ENCODE peak calls at places on chromosomes 13 and 19, in six cellular contexts. One of them, this sample, is unnamed.

GRCh38 chr13:53342623-53343022 is 314.0 kb downstream of the OLFM4 start:
- DNase-seq in H1: no peak
- DNase-seq in trophoblast cell: no peak
- DNase-seq in IMR-90: no peak
- DNase-seq in neuronal stem cell: no peak
- DNase-seq in mesenchymal stem cell: no peak
- DNase-seq in this sample: peak

GRCh38 chr13:37640499-37640898 is 41.9 kb upstream of the POSTN start:
- DNase-seq in IMR-90: peak
- DNase-seq in H1: no peak
- DNase-seq in mesenchymal stem cell: peak
- DNase-seq in neuronal stem cell: no peak
- DNase-seq in trophoblast cell: no peak
- DNase-seq in this sample: no peak

GRCh38 chr13:60441761-60442160 is 44.7 kb downstream of the TDRD3 start:
- DNase-seq in trophoblast cell: no peak
- DNase-seq in mesenchymal stem cell: no peak
- DNase-seq in IMR-90: no peak
- DNase-seq in neuronal stem cell: no peak
- DNase-seq in H1: no peak
- DNase-seq in this sample: no peak

GRCh38 chr19:10104665-10105221 is 1.4 kb upstream of the PPAN start:
- DNase-seq in mesenchymal stem cell: no peak
- DNase-seq in trophoblast cell: no peak
- DNase-seq in neuronal stem cell: no peak
- DNase-seq in H1: no peak
- DNase-seq in IMR-90: no peak
- DNase-seq in this sample: no peak

GRCh38 chr19:48741222-48741999 is 1.0 kb upstream of the RASIP1 start:
- DNase-seq in trophoblast cell: no peak
- DNase-seq in H1: no peak
- DNase-seq in IMR-90: no peak
- DNase-seq in mesenchymal stem cell: no peak
- DNase-seq in neuronal stem cell: no peak
- DNase-seq in this sample: peak

GRCh38 chr13:31767175-31767900 is 28.0 kb downstream of the RXFP2 start:
- DNase-seq in H1: no peak
- DNase-seq in mesenchymal stem cell: peak
- DNase-seq in trophoblast cell: peak
- DNase-seq in IMR-90: peak
- DNase-seq in neuronal stem cell: no peak
- DNase-seq in this sample: no peak

GRCh38 chr19:13864513-13865242 is 12.3 kb upstream of the NANOS3 start:
- DNase-seq in trophoblast cell: no peak
- DNase-seq in neuronal stem cell: no peak
- DNase-seq in H1: no peak
- DNase-seq in mesenchymal stem cell: no peak
- DNase-seq in IMR-90: no peak
- DNase-seq in this sample: no peak

GRCh38 chr13:33164331-33164730 is 121.2 kb downstream of the STARD13 start:
- DNase-seq in neuronal stem cell: no peak
- DNase-seq in mesenchymal stem cell: peak
- DNase-seq in IMR-90: no peak
- DNase-seq in H1: no peak
- DNase-seq in trophoblast cell: no peak
- DNase-seq in this sample: no peak

GRCh38 chr13:100596516-100596915 is 7.9 kb upstream of the GGACT start:
- DNase-seq in neuronal stem cell: no peak
- DNase-seq in mesenchymal stem cell: no peak
- DNase-seq in trophoblast cell: no peak
- DNase-seq in IMR-90: no peak
- DNase-seq in H1: no peak
- DNase-seq in this sample: no peak

GRCh38 chr13:29918845-29919244 is 68.4 kb upstream of the UBL3 start:
- DNase-seq in trophoblast cell: peak
- DNase-seq in mesenchymal stem cell: no peak
- DNase-seq in IMR-90: peak
- DNase-seq in neuronal stem cell: no peak
- DNase-seq in H1: no peak
- DNase-seq in this sample: no peak

GRCh38 chr19:29666634-29667389 is 1.6 kb downstream of the PLEKHF1 start:
- DNase-seq in mesenchymal stem cell: peak
- DNase-seq in H1: no peak
- DNase-seq in trophoblast cell: no peak
- DNase-seq in IMR-90: peak
- DNase-seq in neuronal stem cell: peak
- DNase-seq in this sample: peak

GRCh38 chr19:39469036-39469435 is 11.6 kb upstream of the TIMM50 start:
- DNase-seq in H1: no peak
- DNase-seq in neuronal stem cell: no peak
- DNase-seq in trophoblast cell: no peak
- DNase-seq in mesenchymal stem cell: no peak
- DNase-seq in IMR-90: no peak
- DNase-seq in this sample: no peak

GRCh38 chr13:28488376-28489005 is 6.4 kb downstream of the FLT1 start:
- DNase-seq in IMR-90: no peak
- DNase-seq in mesenchymal stem cell: no peak
- DNase-seq in trophoblast cell: no peak
- DNase-seq in H1: no peak
- DNase-seq in neuronal stem cell: no peak
- DNase-seq in this sample: no peak

GRCh38 chr13:37288057-37288720 is 182.7 kb upstream of the CSNK1A1L start:
- DNase-seq in mesenchymal stem cell: no peak
- DNase-seq in IMR-90: no peak
- DNase-seq in H1: no peak
- DNase-seq in neuronal stem cell: no peak
- DNase-seq in trophoblast cell: no peak
- DNase-seq in this sample: no peak

GRCh38 chr19:19171821-19172532 is 1.9 kb upstream of the MEF2B start:
- DNase-seq in IMR-90: peak
- DNase-seq in neuronal stem cell: no peak
- DNase-seq in mesenchymal stem cell: peak
- DNase-seq in trophoblast cell: no peak
- DNase-seq in H1: no peak
- DNase-seq in this sample: no peak

DNA sequence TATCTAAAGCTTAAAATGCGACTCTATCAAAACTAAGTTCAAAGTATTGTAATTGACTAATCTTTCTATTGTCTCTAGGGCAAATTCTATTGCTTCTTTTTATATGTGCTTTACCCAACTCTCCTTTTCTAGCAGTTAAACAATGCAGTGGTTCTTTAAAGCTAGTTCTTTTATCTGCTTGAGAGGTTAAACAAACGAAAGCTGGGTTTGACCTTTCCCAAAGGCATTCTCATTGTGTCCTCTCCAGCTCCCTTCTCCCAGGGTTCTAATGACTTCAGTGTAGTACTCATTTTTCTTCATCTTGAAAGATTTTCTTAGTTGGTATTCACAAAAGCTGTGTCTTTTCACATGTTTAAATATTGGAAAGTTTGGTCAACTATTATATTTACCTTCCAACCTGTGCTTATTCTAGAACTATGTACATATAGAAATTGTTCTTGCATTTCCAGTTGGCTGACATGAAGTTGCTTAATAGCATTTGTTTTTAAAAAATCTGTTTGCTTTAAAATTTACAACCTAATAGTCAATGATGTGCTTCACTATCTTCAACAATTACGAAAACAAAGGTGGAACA is 1.5 kb downstream of the WASF3 start:
- DNase-seq in H1: no peak
- DNase-seq in trophoblast cell: no peak
- DNase-seq in IMR-90: no peak
- DNase-seq in mesenchymal stem cell: no peak
- DNase-seq in neuronal stem cell: peak
- DNase-seq in this sample: no peak
- H3K4me2 ChIP-seq in H1: peak
- H3K4me2 ChIP-seq in trophoblast cell: no peak
- H3K4me2 ChIP-seq in IMR-90: peak
- H3K4me2 ChIP-seq in mesenchymal stem cell: no peak
- H3K4me2 ChIP-seq in neuronal stem cell: no peak
- H3K4me2 ChIP-seq in this sample: no peak

GRCh38 chr19:8322638-8322997 is 1.3 kb downstream of the RPS28 start:
- DNase-seq in neuronal stem cell: no peak
- DNase-seq in H1: no peak
- DNase-seq in mesenchymal stem cell: no peak
- DNase-seq in trophoblast cell: no peak
- DNase-seq in IMR-90: no peak
- DNase-seq in this sample: no peak

GRCh38 chr19:8323781-8324185 is 2.5 kb downstream of the RPS28 start:
- DNase-seq in H1: no peak
- DNase-seq in trophoblast cell: no peak
- DNase-seq in mesenchymal stem cell: no peak
- DNase-seq in neuronal stem cell: no peak
- DNase-seq in IMR-90: no peak
- DNase-seq in this sample: no peak

GRCh38 chr19:8321760-8322637 is 703 bp downstream of the RPS28 start:
- DNase-seq in IMR-90: no peak
- DNase-seq in neuronal stem cell: no peak
- DNase-seq in mesenchymal stem cell: peak
- DNase-seq in H1: no peak
- DNase-seq in trophoblast cell: no peak
- DNase-seq in this sample: no peak

GRCh38 chr19:8324186-8325050 is 3.1 kb downstream of the RPS28 start:
- DNase-seq in mesenchymal stem cell: no peak
- DNase-seq in IMR-90: no peak
- DNase-seq in H1: no peak
- DNase-seq in neuronal stem cell: no peak
- DNase-seq in trophoblast cell: no peak
- DNase-seq in this sample: peak

DNA sequence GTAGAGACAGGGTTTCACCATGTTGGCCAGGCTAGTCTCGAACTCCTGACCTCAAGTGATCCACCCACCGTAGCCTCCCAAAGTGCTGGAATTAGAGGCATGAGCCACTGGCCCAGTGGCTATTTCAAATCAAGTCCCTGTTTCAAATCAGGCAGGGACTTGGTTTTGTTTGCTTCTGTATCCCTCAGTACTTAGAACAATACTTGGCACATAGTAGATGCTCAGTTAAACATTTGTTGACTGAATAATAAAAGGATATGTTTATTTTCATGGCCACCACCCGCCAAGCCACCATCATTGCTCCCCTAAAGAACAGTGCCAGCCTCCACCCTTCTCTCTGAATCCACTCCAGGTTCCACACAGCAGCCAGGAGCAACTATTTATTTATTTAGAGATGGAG is 4.2 kb downstream of the RPS28 start:
- DNase-seq in trophoblast cell: no peak
- DNase-seq in mesenchymal stem cell: no peak
- DNase-seq in H1: no peak
- DNase-seq in neuronal stem cell: no peak
- DNase-seq in IMR-90: no peak
- DNase-seq in this sample: no peak
- H3K14ac ChIP-seq in trophoblast cell: no peak
- H3K14ac ChIP-seq in mesenchymal stem cell: no peak
- H3K14ac ChIP-seq in H1: no peak
- H3K14ac ChIP-seq in neuronal stem cell: no peak
- H3K14ac ChIP-seq in IMR-90: no peak
- H3K14ac ChIP-seq in this sample: no peak

GRCh38 chr13:80975903-80976302 is 635.0 kb upstream of the SPRY2 start:
- DNase-seq in H1: no peak
- DNase-seq in neuronal stem cell: no peak
- DNase-seq in trophoblast cell: no peak
- DNase-seq in mesenchymal stem cell: no peak
- DNase-seq in IMR-90: no peak
- DNase-seq in this sample: no peak

GRCh38 chr13:80973721-80974120 is 632.8 kb upstream of the SPRY2 start:
- DNase-seq in mesenchymal stem cell: no peak
- DNase-seq in H1: no peak
- DNase-seq in trophoblast cell: no peak
- DNase-seq in IMR-90: no peak
- DNase-seq in neuronal stem cell: no peak
- DNase-seq in this sample: no peak

GRCh38 chr13:80977168-80977567 is 636.2 kb upstream of the SPRY2 start:
- DNase-seq in neuronal stem cell: no peak
- DNase-seq in trophoblast cell: no peak
- DNase-seq in IMR-90: no peak
- DNase-seq in mesenchymal stem cell: no peak
- DNase-seq in H1: no peak
- DNase-seq in this sample: no peak

DNA sequence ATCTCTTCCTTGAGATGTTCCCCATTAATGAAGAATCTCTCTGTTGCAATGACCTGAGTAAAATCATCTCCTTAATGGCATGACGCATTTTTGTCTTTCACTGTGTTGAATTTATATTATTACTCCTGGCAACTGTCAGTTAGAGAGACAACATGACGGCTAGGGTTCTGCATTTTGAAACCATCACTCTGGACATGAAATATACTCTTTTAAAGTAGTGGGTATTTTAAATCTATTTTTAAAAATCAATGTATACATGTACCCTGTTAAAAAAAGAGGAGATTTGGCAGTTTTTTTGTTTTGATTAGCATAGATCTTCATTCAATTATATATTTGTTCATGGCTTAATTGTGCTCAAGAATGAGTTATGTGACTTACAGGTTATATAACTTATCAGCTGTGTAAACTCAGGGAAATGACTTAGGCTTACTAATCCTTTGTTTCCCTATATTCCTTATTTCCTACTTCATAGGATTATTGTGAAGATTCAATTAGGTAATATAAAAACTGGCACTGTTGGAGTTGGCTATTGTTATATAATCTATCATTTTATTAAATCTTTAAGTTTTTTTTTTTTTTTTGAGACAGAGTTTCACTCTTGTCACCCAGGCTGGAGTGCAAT is 632.0 kb upstream of the SPRY2 start:
- DNase-seq in IMR-90: no peak
- DNase-seq in mesenchymal stem cell: no peak
- DNase-seq in H1: no peak
- DNase-seq in trophoblast cell: no peak
- DNase-seq in neuronal stem cell: no peak
- DNase-seq in this sample: no peak
- H3K4me2 ChIP-seq in IMR-90: no peak
- H3K4me2 ChIP-seq in mesenchymal stem cell: no peak
- H3K4me2 ChIP-seq in H1: no peak
- H3K4me2 ChIP-seq in trophoblast cell: no peak
- H3K4me2 ChIP-seq in neuronal stem cell: no peak
- H3K4me2 ChIP-seq in this sample: no peak

DNA sequence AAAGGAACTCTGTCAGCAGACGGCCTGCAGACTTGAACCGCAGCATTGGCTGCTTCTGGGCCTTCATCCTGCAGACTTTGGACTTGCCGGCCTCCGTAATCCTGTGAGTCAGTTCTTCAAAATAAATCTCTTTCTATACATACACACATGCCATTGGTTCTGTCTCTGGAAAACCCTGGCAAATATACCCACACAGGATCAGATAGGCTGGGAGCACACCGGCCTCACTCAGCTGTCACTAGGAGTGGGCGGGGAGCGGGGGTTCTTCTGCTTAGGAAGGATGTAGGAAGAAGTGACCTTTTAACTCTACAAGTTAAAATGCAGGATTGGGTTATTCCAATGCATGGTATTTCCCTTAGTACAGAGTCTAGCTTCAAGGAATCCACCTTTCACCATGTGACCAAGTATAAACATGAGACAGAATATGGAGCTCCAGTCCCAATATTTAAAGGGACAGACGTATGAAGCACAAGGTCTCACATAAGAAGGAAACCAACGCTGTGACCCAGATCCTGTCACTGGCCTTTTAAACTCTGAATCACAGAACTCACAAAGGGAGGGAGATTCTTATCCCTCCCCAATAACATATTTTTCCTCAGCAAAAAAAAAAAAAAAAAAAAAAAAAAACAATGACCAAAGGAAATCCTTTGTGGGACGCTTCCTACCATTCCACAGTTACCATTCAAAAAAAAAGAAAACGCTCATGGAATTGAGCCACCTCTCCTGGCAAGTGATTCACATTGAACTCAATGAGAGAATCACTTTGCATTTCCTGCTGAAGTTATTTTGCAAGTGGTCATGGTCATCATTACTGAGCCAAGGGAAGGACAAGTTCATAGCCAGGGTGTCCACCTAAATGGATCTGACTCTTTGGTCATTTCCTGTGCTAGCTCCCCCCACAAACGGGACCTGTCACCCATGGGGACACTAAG is 352.9 kb downstream of the FOXO1 start:
- DNase-seq in mesenchymal stem cell: no peak
- DNase-seq in H1: no peak
- DNase-seq in neuronal stem cell: no peak
- DNase-seq in trophoblast cell: no peak
- DNase-seq in IMR-90: no peak
- DNase-seq in this sample: no peak
- H3K14ac ChIP-seq in mesenchymal stem cell: no peak
- H3K14ac ChIP-seq in H1: no peak
- H3K14ac ChIP-seq in neuronal stem cell: no peak
- H3K14ac ChIP-seq in trophoblast cell: no peak
- H3K14ac ChIP-seq in IMR-90: no peak
- H3K14ac ChIP-seq in this sample: no peak